ENCODE peak calls at places on chromosomes 11 and 22, in six cellular contexts. H, U, M, N, E and X are unnamed samples.

GRCh38 chr11:75152090-75152489 is 1.2 kb downstream of the SLCO2B1 start:
- DNase-seq in H (no peak), U (no peak), M (no peak), N (no peak), E (no peak), X (no peak)

GRCh38 chr11:95567685-95568084 is 221.9 kb downstream of the FAM76B start:
- DNase-seq in H (no peak), U (no peak), M (no peak), N (no peak), E (no peak), X (no peak)

GRCh38 chr11:72930011-72930410 is 115.8 kb downstream of the ATG16L2 start:
- DNase-seq in H (no peak), U (peak), M (no peak), N (no peak), E (peak), X (no peak)

GRCh38 chr22:30507670-30508069 is 2.2 kb upstream of the SEC14L4 start:
- DNase-seq in H (no peak), U (no peak), M (no peak), N (no peak), E (no peak), X (no peak)

GRCh38 chr11:36165638-36166389 is 123.4 kb downstream of the COMMD9 start:
- DNase-seq in H (no peak), U (no peak), M (no peak), N (no peak), E (no peak), X (no peak)

GRCh38 chr22:34281738-34282137 is 361.5 kb upstream of the LARGE1 start:
- DNase-seq in H (no peak), U (no peak), M (no peak), N (no peak), E (no peak), X (no peak)

GRCh38 chr11:128324531-128325141 is 262.7 kb downstream of the ETS1 start:
- DNase-seq in H (peak), U (no peak), M (no peak), N (peak), E (no peak), X (no peak)

GRCh38 chr11:126793596-126793995 is 207.0 kb downstream of the KIRREL3 start:
- DNase-seq in H (no peak), U (no peak), M (no peak), N (no peak), E (no peak), X (no peak)

GRCh38 chr11:16883179-16883578 is 131.0 kb downstream of the PLEKHA7 start:
- DNase-seq in H (no peak), U (peak), M (no peak), N (no peak), E (peak), X (no peak)

GRCh38 chr22:40340044-40340443 is 6.3 kb upstream of the ADSL start:
- DNase-seq in H (no peak), U (no peak), M (no peak), N (no peak), E (no peak), X (no peak)

GRCh38 chr11:20110908-20111669 is 49.2 kb downstream of the DBX1 start:
- DNase-seq in H (no peak), U (peak), M (no peak), N (peak), E (peak), X (peak)

GRCh38 chr11:27100534-27100933 is 59.9 kb downstream of the BBOX1 start:
- DNase-seq in H (no peak), U (no peak), M (no peak), N (no peak), E (peak), X (no peak)

GRCh38 chr11:35740061-35740824 is 77.7 kb downstream of the TRIM44 start:
- DNase-seq in H (no peak), U (no peak), M (no peak), N (no peak), E (no peak), X (no peak)

GRCh38 chr22:20226077-20226716 is 41.9 kb downstream of the RTN4R start:
- DNase-seq in H (no peak), U (peak), M (no peak), N (no peak), E (no peak), X (no peak)

GRCh38 chr11:4026389-4026788 is 68.2 kb upstream of the RRM1 start:
- DNase-seq in H (no peak), U (no peak), M (no peak), N (no peak), E (no peak), X (no peak)

GRCh38 chr11:121451178-121451981 is 734 bp upstream of the SORL1 start:
- DNase-seq in H (no peak), U (no peak), M (no peak), N (no peak), E (no peak), X (no peak)